ENCODE peak calls at places on chromosomes 3 and 15, in five cellular contexts. I is H54, T is cardiac muscle cell, C is OCI-M1, D is dorsolateral prefrontal cortex. S is an unnamed sample.

GRCh38 chr3:10226293-10226692 is 22.0 kb upstream of the TATDN2 start:
- DNase-seq in C (no peak), T (no peak), D (no peak), I (no peak), S (no peak)

GRCh38 chr3:73954506-73954905 is 329.8 kb upstream of the PDZRN3 start:
- DNase-seq in T (no peak), D (no peak), C (no peak), I (no peak), S (no peak)

GRCh38 chr3:79473993-79474392 is 293.8 kb downstream of the ROBO1 start:
- DNase-seq in D (no peak), I (no peak), T (no peak), C (no peak), S (no peak)

GRCh38 chr15:23759964-23760363 is 72.9 kb upstream of the NDN start:
- DNase-seq in T (no peak), C (no peak), D (no peak), I (no peak), S (no peak)

GRCh38 chr15:59814409-59814808 is 125.3 kb upstream of the BNIP2 start:
- DNase-seq in C (peak), D (no peak), I (no peak), T (no peak), S (no peak)

GRCh38 chr15:101675015-101675414 is 22.8 kb upstream of the TM2D3 start:
- DNase-seq in D (no peak), I (no peak), T (peak), C (no peak), S (no peak)

GRCh38 chr3:48440590-48440958 is 517 bp downstream of the TMA7 start:
- DNase-seq in I (no peak), D (no peak), T (peak), C (peak), S (no peak)

GRCh38 chr15:78681306-78682012 is 40.4 kb upstream of the CHRNB4 start:
- DNase-seq in T (no peak), D (no peak), I (no peak), C (no peak), S (no peak)

GRCh38 chr3:136932518-136932917 is 25.3 kb upstream of the IL20RB start:
- DNase-seq in D (no peak), T (peak), C (no peak), I (no peak), S (no peak)

GRCh38 chr15:64943512-64944225 is 32.0 kb downstream of the ANKDD1A start:
- DNase-seq in C (no peak), T (no peak), I (no peak), D (no peak), S (no peak)

GRCh38 chr3:195209083-195209835 is 61.7 kb downstream of the XXYLT1 start:
- DNase-seq in I (no peak), D (no peak), T (peak), C (no peak), S (no peak)

GRCh38 chr3:142077859-142078500 is 71.4 kb downstream of the TFDP2 start:
- DNase-seq in C (no peak), D (no peak), I (no peak), T (no peak), S (no peak)

GRCh38 chr3:195802261-195802701 is 9.4 kb downstream of the MUC4 start:
- DNase-seq in I (no peak), T (no peak), D (no peak), C (no peak), S (no peak)

GRCh38 chr3:119304201-119304713 is 10.1 kb downstream of the ARHGAP31 start:
- DNase-seq in C (no peak), T (peak), I (peak), D (no peak), S (no peak)

GRCh38 chr3:4751057-4752051 is 227.9 kb upstream of the BHLHE40 start:
- DNase-seq in I (peak), D (no peak), C (no peak), T (peak), S (no peak)

GRCh38 chr15:69388259-69388658 is 25.9 kb upstream of the KIF23 start:
- DNase-seq in I (peak), T (no peak), C (no peak), D (no peak), S (no peak)

GRCh38 chr15:85646538-85647091 is 148.1 kb downstream of the KLHL25 start:
- DNase-seq in T (no peak), D (no peak), I (peak), C (no peak), S (no peak)

GRCh38 chr15:80936288-80937078 is 53.1 kb downstream of the MESD start:
- DNase-seq in I (no peak), D (peak), C (no peak), T (no peak), S (no peak)

GRCh38 chr15:98651581-98652220 is 3.4 kb downstream of the IGF1R start:
- DNase-seq in C (peak), I (no peak), D (no peak), T (no peak), S (no peak)

GRCh38 chr3:178483704-178484103 is 52.5 kb upstream of the KCNMB2 start:
- DNase-seq in C (no peak), D (no peak), T (peak), I (no peak), S (no peak)

GRCh38 chr3:110069641-110070538 is 732.5 kb upstream of the DPPA4 start:
- DNase-seq in T (peak), I (no peak), D (no peak), C (peak), S (no peak)

GRCh38 chr3:113271189-113271588 is 59.8 kb downstream of the BOC start:
- DNase-seq in T (no peak), I (no peak), C (no peak), D (no peak), S (no peak)

GRCh38 chr3:177015881-177016280 is 181.4 kb downstream of the TBL1XR1 start:
- DNase-seq in I (no peak), T (no peak), D (no peak), C (no peak), S (no peak)

GRCh38 chr3:18058666-18059065 is 316.2 kb upstream of the TBC1D5 start:
- DNase-seq in T (no peak), I (no peak), D (no peak), C (no peak), S (no peak)

GRCh38 chr3:78957456-78957855 is 810.3 kb downstream of the ROBO1 start:
- DNase-seq in T (no peak), C (peak), D (no peak), I (no peak), S (no peak)

GRCh38 chr3:148873270-148873927 is 8.3 kb downstream of the CPA3 start:
- DNase-seq in C (no peak), T (no peak), D (no peak), I (no peak), S (no peak)

GRCh38 chr15:73385205-73385604 is 16.4 kb upstream of the HCN4 start:
- DNase-seq in D (no peak), T (no peak), C (no peak), I (no peak), S (no peak)

GRCh38 chr3:121970047-121970446 is 52.0 kb downstream of the ILDR1 start:
- DNase-seq in C (no peak), I (no peak), T (peak), D (no peak), S (no peak)

GRCh38 chr15:85419200-85419599 is 38.8 kb downstream of the AKAP13 start:
- DNase-seq in D (no peak), T (no peak), C (no peak), I (no peak), S (no peak)

GRCh38 chr15:98062869-98063268 is 102.4 kb downstream of the ARRDC4 start:
- DNase-seq in C (peak), T (no peak), I (no peak), D (no peak), S (no peak)

GRCh38 chr3:28745904-28746617 is 397.4 kb upstream of the AZI2 start:
- DNase-seq in T (peak), C (no peak), I (no peak), D (no peak), S (no peak)

GRCh38 chr3:2976212-2976611 is 134.0 kb downstream of the IL5RA start:
- DNase-seq in D (no peak), I (no peak), C (no peak), T (no peak), S (no peak)

GRCh38 chr3:182978387-182978786 is 2.0 kb downstream of the DCUN1D1 start:
- DNase-seq in T (no peak), I (no peak), D (no peak), C (peak), S (no peak)

GRCh38 chr3:187743195-187744141 is 1.8 kb downstream of the BCL6 start:
- DNase-seq in D (no peak), I (no peak), C (peak), T (peak), S (peak)

GRCh38 chr3:110881069-110881468 is 190.5 kb upstream of the NECTIN3 start:
- DNase-seq in I (peak), D (peak), T (peak), C (peak), S (no peak)

GRCh38 chr3:151096697-151097096 is 11.2 kb downstream of the MED12L start:
- DNase-seq in C (no peak), D (no peak), T (no peak), I (no peak), S (no peak)

GRCh38 chr3:169880565-169881250 is 11.0 kb upstream of the LRRC31 start:
- DNase-seq in D (no peak), T (no peak), I (no peak), C (no peak), S (no peak)

GRCh38 chr15:41933771-41934170 is 38.6 kb downstream of the EHD4 start:
- DNase-seq in T (no peak), D (no peak), I (peak), C (no peak), S (no peak)

GRCh38 chr3:100537646-100538338 is 45.4 kb downstream of the TMEM45A start:
- DNase-seq in C (no peak), D (no peak), I (no peak), T (no peak), S (no peak)

S was measured in neural crest cell.